ENCODE peak calls at places on chromosomes 1 and 21, in six cellular contexts. Y is H1, V is fibroblast of pulmonary artery, D is uterus, E is colonic mucosa, K is breast epithelium. M is an unnamed sample.

GRCh38 chr1:118200836-118201235 is 15.8 kb upstream of the SPAG17 start:
- DNase-seq in Y (no peak), V (no peak), D (no peak), E (no peak), K (no peak), M (no peak)

GRCh38 chr21:39628380-39628779 is 15.6 kb downstream of the B3GALT5 start:
- DNase-seq in Y (no peak), V (no peak), D (no peak), E (no peak), K (no peak), M (no peak)

GRCh38 chr1:62437273-62437945 is 560 bp downstream of the USP1 start:
- DNase-seq in Y (no peak), V (peak), D (peak), E (peak), K (no peak), M (peak)

GRCh38 chr1:204072951-204073836 is at the start of gene SOX13:
- DNase-seq in Y (peak), V (peak), D (peak), E (peak), K (peak), M (peak)

GRCh38 chr1:6097824-6098223 is 52.1 kb downstream of the KCNAB2 start:
- DNase-seq in Y (no peak), V (no peak), D (no peak), E (no peak), K (no peak), M (no peak)

GRCh38 chr1:212247179-212247721 is 38.0 kb upstream of the PPP2R5A start:
- DNase-seq in Y (no peak), V (peak), D (no peak), E (no peak), K (no peak), M (peak)

GRCh38 chr1:15595809-15596730 is 11.2 kb upstream of the AGMAT start:
- DNase-seq in Y (no peak), V (no peak), D (no peak), E (no peak), K (no peak), M (no peak)

GRCh38 chr1:154962795-154963330 is 1.3 kb upstream of the PYGO2 start:
- DNase-seq in Y (no peak), V (no peak), D (no peak), E (no peak), K (no peak), M (no peak)

GRCh38 chr1:149978547-149979023 is 31.9 kb downstream of the OTUD7B start:
- DNase-seq in Y (no peak), V (peak), D (no peak), E (peak), K (no peak), M (no peak)

GRCh38 chr21:28799926-28800325 is 192.8 kb downstream of the LTN1 start:
- DNase-seq in Y (no peak), V (no peak), D (no peak), E (no peak), K (no peak), M (no peak)

GRCh38 chr1:151508721-151509292 is 2.4 kb upstream of the CGN start:
- DNase-seq in Y (no peak), V (no peak), D (no peak), E (peak), K (no peak), M (no peak)

GRCh38 chr1:233665575-233666270 is 51.8 kb downstream of the KCNK1 start:
- DNase-seq in Y (no peak), V (no peak), D (no peak), E (no peak), K (no peak), M (no peak)

GRCh38 chr1:157438236-157439012 is 113.9 kb downstream of the FCRL5 start:
- DNase-seq in Y (no peak), V (peak), D (no peak), E (no peak), K (no peak), M (peak)

GRCh38 chr1:170823120-170823519 is 112.2 kb upstream of the MROH9 start:
- DNase-seq in Y (no peak), V (no peak), D (no peak), E (no peak), K (no peak), M (peak)

GRCh38 chr1:3067671-3068399 is 1.2 kb upstream of the PRDM16 start:
- DNase-seq in Y (peak), V (no peak), D (no peak), E (no peak), K (no peak), M (no peak)

GRCh38 chr21:46550511-46550941 is 54.4 kb downstream of the S100B start:
- DNase-seq in Y (peak), V (no peak), D (no peak), E (no peak), K (no peak), M (no peak)

GRCh38 chr1:28118640-28119307 is 30.4 kb upstream of the EYA3 start:
- DNase-seq in Y (no peak), V (no peak), D (no peak), E (no peak), K (no peak), M (no peak)

GRCh38 chr1:156284762-156285161 is 637 bp downstream of the TMEM79 start:
- DNase-seq in Y (no peak), V (no peak), D (no peak), E (no peak), K (no peak), M (no peak)

GRCh38 chr21:32712043-32712442 is 15.8 kb downstream of the SYNJ1 start:
- DNase-seq in Y (no peak), V (no peak), D (no peak), E (no peak), K (no peak), M (no peak)

GRCh38 chr1:50700226-50701020 is 259.6 kb downstream of the FAF1 start:
- DNase-seq in Y (peak), V (no peak), D (no peak), E (no peak), K (no peak), M (peak)

GRCh38 chr1:244053831-244054230 is 2.7 kb downstream of the ZBTB18 start:
- DNase-seq in Y (no peak), V (no peak), D (no peak), E (no peak), K (no peak), M (no peak)

GRCh38 chr1:14952626-14953314 is 200.8 kb upstream of the TMEM51 start:
- DNase-seq in Y (no peak), V (no peak), D (no peak), E (no peak), K (no peak), M (no peak)

GRCh38 chr1:34639701-34640100 is 115.1 kb upstream of the GJB5 start:
- DNase-seq in Y (no peak), V (no peak), D (no peak), E (no peak), K (no peak), M (no peak)

GRCh38 chr1:184370850-184371249 is 16.0 kb upstream of the C1orf21 start:
- DNase-seq in Y (no peak), V (no peak), D (no peak), E (no peak), K (no peak), M (no peak)

GRCh38 chr1:41587791-41588190 is 103.3 kb upstream of the EDN2 start:
- DNase-seq in Y (no peak), V (no peak), D (no peak), E (no peak), K (no peak), M (no peak)

GRCh38 chr21:26513212-26513611 is 59.9 kb downstream of the CYYR1 start:
- DNase-seq in Y (no peak), V (peak), D (no peak), E (no peak), K (no peak), M (no peak)

GRCh38 chr1:243798726-243799125 is 51.3 kb downstream of the AKT3 start:
- DNase-seq in Y (no peak), V (peak), D (no peak), E (no peak), K (no peak), M (peak)

GRCh38 chr1:108747128-108747827 is 804 bp downstream of the STXBP3 start:
- DNase-seq in Y (peak), V (peak), D (peak), E (peak), K (peak), M (peak)

GRCh38 chr1:62131093-62131725 is 63.4 kb upstream of the L1TD1 start:
- DNase-seq in Y (peak), V (peak), D (no peak), E (peak), K (no peak), M (peak)

GRCh38 chr1:235423214-235423652 is 56.0 kb downstream of the TBCE start:
- DNase-seq in Y (no peak), V (no peak), D (no peak), E (no peak), K (no peak), M (no peak)

GRCh38 chr21:41923641-41924342 is 30.0 kb downstream of the C2CD2 start:
- DNase-seq in Y (no peak), V (peak), D (no peak), E (no peak), K (no peak), M (peak)
- H3K4me3 ChIP-seq in Y (no peak), V (no peak), D (no peak), E (no peak), K (no peak), M (no peak)

GRCh38 chr1:75053207-75053606 is 81.0 kb upstream of the LHX8 start:
- DNase-seq in Y (no peak), V (no peak), D (no peak), E (no peak), K (no peak), M (no peak)
- TF ChIP-seq CTCF in Y (peak), V (no peak), D (no peak), E (no peak), K (no peak), M (no peak)

GRCh38 chr1:246513619-246514343 is 6.7 kb upstream of the SMYD3 start:
- DNase-seq in Y (no peak), V (no peak), D (no peak), E (no peak), K (no peak), M (no peak)
- H3K4me3 ChIP-seq in Y (no peak), V (no peak), D (no peak), E (no peak), K (no peak), M (no peak)

GRCh38 chr1:42759114-42759513 is 7.7 kb downstream of the P3H1 start:
- DNase-seq in Y (no peak), V (no peak), D (no peak), E (no peak), K (no peak), M (no peak)
- TF ChIP-seq CTCF in Y (peak), V (no peak), D (no peak), E (no peak), K (no peak), M (no peak)

GRCh38 chr1:32724678-32725594 is 22.4 kb upstream of the SYNC start:
- DNase-seq in Y (peak), V (peak), D (peak), E (peak), K (no peak), M (peak)
- H3K4me3 ChIP-seq in Y (no peak), V (no peak), D (no peak), E (no peak), K (no peak), M (no peak)

GRCh38 chr1:186496452-186496851 is 35.5 kb upstream of the PDC start:
- DNase-seq in Y (no peak), V (no peak), D (no peak), E (no peak), K (no peak), M (no peak)
- TF ChIP-seq CTCF in Y (no peak), V (no peak), D (no peak), E (no peak), K (no peak), M (no peak)

DNA sequence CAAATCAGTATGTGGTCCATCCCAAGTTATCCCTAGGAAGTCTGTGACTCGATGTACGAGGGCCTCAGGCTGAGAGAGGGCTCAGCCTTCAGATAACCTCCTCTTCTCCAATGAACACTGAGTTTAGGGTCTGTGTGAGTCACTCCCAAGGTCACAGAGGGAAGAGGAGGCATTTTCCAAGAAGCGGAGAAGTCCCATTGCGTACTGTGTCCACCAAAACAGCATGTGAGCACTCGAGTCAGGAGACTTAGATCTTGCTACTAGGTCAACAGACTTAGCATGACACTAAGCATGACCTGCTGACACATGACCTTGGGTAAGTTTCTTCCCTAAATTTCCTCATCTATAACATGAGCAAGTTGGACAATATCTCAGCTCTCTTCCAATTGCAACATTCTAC is 68.0 kb downstream of the PLPP3 start:
- DNase-seq in Y (no peak), V (no peak), D (no peak), E (no peak), K (no peak), M (no peak)
- H3K4me3 ChIP-seq in Y (no peak), V (no peak), D (no peak), E (no peak), K (no peak), M (no peak)

DNA sequence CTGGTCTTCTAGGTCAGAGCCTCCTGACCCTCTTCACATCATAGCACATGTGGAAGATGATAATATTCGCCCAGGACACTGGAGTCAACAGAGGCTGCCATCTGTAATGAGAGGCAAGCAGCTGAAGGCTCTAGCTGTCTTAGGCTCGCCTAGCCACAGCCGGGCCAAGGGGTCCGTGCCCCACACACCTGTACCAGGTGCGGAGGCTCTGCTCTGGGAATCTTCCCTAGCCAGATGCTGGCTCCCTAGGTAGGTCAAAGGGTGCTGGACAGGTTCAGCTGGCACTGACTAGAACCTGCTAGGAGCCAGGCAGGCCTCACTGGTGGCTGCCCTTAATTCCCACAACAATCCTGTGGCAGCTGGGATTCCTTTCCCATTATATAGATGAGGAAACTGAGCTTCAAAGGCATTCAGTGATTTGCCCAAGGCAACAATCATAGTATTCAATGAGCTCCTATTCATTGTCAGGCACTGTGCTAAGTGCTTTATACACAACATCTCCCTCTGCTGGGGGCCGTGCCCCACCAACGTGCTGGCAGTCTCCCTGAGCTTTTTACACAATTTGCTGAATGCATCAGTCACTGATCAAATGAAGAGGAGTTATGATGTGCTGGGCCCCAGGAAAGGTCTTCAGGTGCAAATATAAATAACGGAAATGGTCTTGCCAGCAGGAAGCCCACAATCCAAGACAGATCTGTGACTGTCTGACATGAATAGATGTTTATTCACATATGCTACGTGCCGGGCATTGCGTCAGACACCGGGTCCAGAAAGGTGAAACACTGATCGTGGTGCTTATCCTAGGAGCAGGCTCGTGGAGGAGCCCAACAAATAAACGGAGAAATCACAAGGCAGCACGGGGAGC is 58.0 kb downstream of the DDX20 start:
- DNase-seq in Y (no peak), V (no peak), D (no peak), E (no peak), K (no peak), M (no peak)
- TF ChIP-seq CTCF in Y (peak), V (no peak), D (no peak), E (no peak), K (no peak), M (peak)

M was measured in fibroblast of villous mesenchyme.